ENCODE peak calls at places on chromosomes 11 and 22, in six cellular contexts. One of them, this sample, is unnamed.

GRCh38 chr11:35623708-35624168 is 5.5 kb downstream of the FJX1 start:
- DNase-seq in fibroblast of lung: peak; percentile 81
- DNase-seq in psoas muscle: no peak
- DNase-seq in transverse colon: no peak
- DNase-seq in Caco-2: no peak
- DNase-seq in cardiac muscle cell: peak; percentile 36
- DNase-seq in this sample: no peak

GRCh38 chr11:20056109-20057054 is 103.9 kb downstream of the DBX1 start:
- DNase-seq in fibroblast of lung: no peak
- DNase-seq in psoas muscle: peak; percentile 30
- DNase-seq in transverse colon: peak; percentile 27
- DNase-seq in Caco-2: no peak
- DNase-seq in cardiac muscle cell: no peak
- DNase-seq in this sample: no peak

GRCh38 chr11:128555606-128556005 is 31.8 kb downstream of the ETS1 start:
- DNase-seq in fibroblast of lung: peak; percentile 28
- DNase-seq in psoas muscle: no peak
- DNase-seq in transverse colon: no peak
- DNase-seq in Caco-2: no peak
- DNase-seq in cardiac muscle cell: peak; percentile 21
- DNase-seq in this sample: no peak

GRCh38 chr11:118435233-118435892 is 929 bp upstream of the KMT2A start:
- DNase-seq in fibroblast of lung: peak; percentile 37
- DNase-seq in psoas muscle: peak; percentile 39
- DNase-seq in transverse colon: peak; percentile 67
- DNase-seq in Caco-2: peak; percentile 88
- DNase-seq in cardiac muscle cell: peak; percentile 89
- DNase-seq in this sample: peak; percentile 64

GRCh38 chr11:102592634-102593581 is 32.2 kb downstream of the MMP20 start:
- DNase-seq in fibroblast of lung: peak; percentile 33
- DNase-seq in psoas muscle: no peak
- DNase-seq in transverse colon: no peak
- DNase-seq in Caco-2: no peak
- DNase-seq in cardiac muscle cell: peak; percentile 21
- DNase-seq in this sample: no peak

GRCh38 chr11:73213196-73214143 is 4.6 kb upstream of the P2RY2 start:
- DNase-seq in fibroblast of lung: no peak
- DNase-seq in psoas muscle: no peak
- DNase-seq in transverse colon: no peak
- DNase-seq in Caco-2: no peak
- DNase-seq in cardiac muscle cell: no peak
- DNase-seq in this sample: no peak

GRCh38 chr22:33400891-33401290 is 342.7 kb upstream of the SYN3 start:
- DNase-seq in fibroblast of lung: no peak
- DNase-seq in psoas muscle: no peak
- DNase-seq in transverse colon: no peak
- DNase-seq in Caco-2: no peak
- DNase-seq in cardiac muscle cell: no peak
- DNase-seq in this sample: no peak

GRCh38 chr11:76835928-76836612 is 24.6 kb upstream of the ACER3 start:
- DNase-seq in fibroblast of lung: peak; percentile 91
- DNase-seq in psoas muscle: peak; percentile 24
- DNase-seq in transverse colon: peak; percentile 77
- DNase-seq in Caco-2: no peak
- DNase-seq in cardiac muscle cell: no peak
- DNase-seq in this sample: no peak

GRCh38 chr22:21703684-21704316 is 31.8 kb downstream of the YPEL1 start:
- DNase-seq in fibroblast of lung: no peak
- DNase-seq in psoas muscle: no peak
- DNase-seq in transverse colon: no peak
- DNase-seq in Caco-2: no peak
- DNase-seq in cardiac muscle cell: no peak
- DNase-seq in this sample: no peak

GRCh38 chr11:103862049-103862826 is 174.2 kb upstream of the DDI1 start:
- DNase-seq in fibroblast of lung: no peak
- DNase-seq in psoas muscle: no peak
- DNase-seq in transverse colon: no peak
- DNase-seq in Caco-2: no peak
- DNase-seq in cardiac muscle cell: no peak
- DNase-seq in this sample: no peak

GRCh38 chr11:70951139-70951804 is 301.1 kb downstream of the SHANK2 start:
- DNase-seq in fibroblast of lung: no peak
- DNase-seq in psoas muscle: no peak
- DNase-seq in transverse colon: no peak
- DNase-seq in Caco-2: no peak
- DNase-seq in cardiac muscle cell: no peak
- DNase-seq in this sample: no peak

GRCh38 chr11:40133526-40133925 is 1325.9 kb downstream of the LRRC4C start:
- DNase-seq in fibroblast of lung: no peak
- DNase-seq in psoas muscle: no peak
- DNase-seq in transverse colon: no peak
- DNase-seq in Caco-2: no peak
- DNase-seq in cardiac muscle cell: no peak
- DNase-seq in this sample: no peak

GRCh38 chr11:9253086-9253485 is 12.1 kb downstream of the DENND5A start:
- DNase-seq in fibroblast of lung: no peak
- DNase-seq in psoas muscle: no peak
- DNase-seq in transverse colon: no peak
- DNase-seq in Caco-2: no peak
- DNase-seq in cardiac muscle cell: no peak
- DNase-seq in this sample: no peak
- H3K4me3 ChIP-seq in fibroblast of lung: no peak overlapping the region
- H3K4me3 ChIP-seq in psoas muscle: no peak overlapping the region
- H3K4me3 ChIP-seq in transverse colon: no peak overlapping the region
- H3K4me3 ChIP-seq in Caco-2: no peak overlapping the region
- H3K4me3 ChIP-seq in cardiac muscle cell: no peak overlapping the region
- H3K4me3 ChIP-seq in this sample: no peak overlapping the region

DNA sequence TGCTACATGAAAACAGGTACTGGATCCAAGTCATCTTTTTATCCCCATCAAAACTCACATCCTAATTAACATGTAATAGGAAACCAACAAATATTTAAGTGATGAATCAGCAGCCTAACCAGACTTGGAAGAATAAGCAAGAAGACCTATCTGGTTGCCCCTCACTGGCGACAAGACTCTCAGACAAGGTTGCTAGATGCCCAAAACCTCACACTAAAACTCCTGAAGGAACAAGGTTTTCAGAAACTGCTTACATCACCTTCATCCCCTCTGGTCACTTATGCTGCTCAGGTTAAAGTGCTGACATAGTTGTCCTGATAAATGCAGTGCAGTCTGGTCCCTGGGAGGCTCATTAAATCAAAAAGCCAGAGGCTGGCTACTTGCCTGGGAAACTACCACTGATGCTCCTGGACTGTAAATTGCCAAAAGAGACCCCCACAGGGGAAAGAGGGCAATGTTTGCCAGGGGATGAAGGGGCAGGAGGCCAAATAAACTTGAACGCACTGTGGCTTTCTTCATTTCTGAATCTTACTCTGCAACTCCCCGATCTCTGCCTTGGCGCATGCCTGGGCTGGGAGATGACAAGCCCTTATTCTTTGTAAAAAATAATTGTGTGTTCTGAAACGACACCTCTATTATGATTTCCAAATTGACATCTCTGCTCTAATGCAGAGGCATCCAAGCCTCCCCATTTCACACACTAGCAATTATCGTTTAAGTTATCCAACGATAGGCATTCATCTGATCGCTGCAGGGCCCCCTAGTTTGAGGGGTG is 72.7 kb downstream of the AMBRA1 start:
- DNase-seq in fibroblast of lung: peak; percentile 61
- DNase-seq in psoas muscle: no peak
- DNase-seq in transverse colon: no peak
- DNase-seq in Caco-2: no peak
- DNase-seq in cardiac muscle cell: no peak
- DNase-seq in this sample: no peak
- H3K9me3 ChIP-seq in fibroblast of lung: no peaks in the 10 kb centered on the region
- H3K9me3 ChIP-seq in psoas muscle: no peaks in the 10 kb centered on the region
- H3K9me3 ChIP-seq in transverse colon: no peaks in the 10 kb centered on the region
- H3K9me3 ChIP-seq in Caco-2: no peaks in the 10 kb centered on the region
- H3K9me3 ChIP-seq in cardiac muscle cell: no peaks in the 10 kb centered on the region
- H3K9me3 ChIP-seq in this sample: no peaks in the 10 kb centered on the region

DNA sequence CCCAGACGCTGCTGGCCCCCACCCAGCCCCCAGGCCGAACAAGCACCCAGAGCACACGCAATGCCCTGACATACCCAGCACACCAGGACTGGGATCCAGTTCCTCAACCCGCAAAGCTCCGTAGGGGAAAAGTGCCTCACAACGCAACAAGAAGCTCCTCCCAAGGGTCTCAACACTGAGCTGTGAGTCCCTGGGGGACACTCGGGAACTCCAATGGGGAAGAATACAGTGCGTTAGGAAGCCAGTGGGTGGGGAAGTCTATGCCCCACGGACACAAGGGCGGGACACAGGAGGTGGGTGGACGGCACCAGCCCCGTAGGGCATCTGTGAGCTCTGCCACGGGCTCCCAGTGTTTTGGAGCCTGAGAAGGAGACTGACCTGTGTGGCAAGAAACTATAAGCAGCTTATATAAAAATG is 1.6 kb downstream of the DEAF1 start:
- DNase-seq in fibroblast of lung: peak; percentile 36
- DNase-seq in psoas muscle: no peak
- DNase-seq in transverse colon: no peak
- DNase-seq in Caco-2: no peak
- DNase-seq in cardiac muscle cell: no peak
- DNase-seq in this sample: no peak
- H3K4me1 ChIP-seq in fibroblast of lung: peaks cover 17% of the 10 kb centered on the region
- H3K4me1 ChIP-seq in psoas muscle: peaks cover 28% of the 10 kb centered on the region
- H3K4me1 ChIP-seq in transverse colon: peaks cover 52% of the 10 kb centered on the region
- H3K4me1 ChIP-seq in Caco-2: peaks cover 10% of the 10 kb centered on the region
- H3K4me1 ChIP-seq in cardiac muscle cell: peaks cover 10% of the 10 kb centered on the region
- H3K4me1 ChIP-seq in this sample: peaks cover 13% of the 10 kb centered on the region

GRCh38 chr22:50308597-50308935 is 1.1 kb upstream of the PLXNB2 start:
- DNase-seq in fibroblast of lung: peak; percentile 58
- DNase-seq in psoas muscle: peak; percentile 82
- DNase-seq in transverse colon: peak; percentile 78
- DNase-seq in Caco-2: no peak
- DNase-seq in cardiac muscle cell: no peak
- DNase-seq in this sample: no peak
- H3K4me3 ChIP-seq in fibroblast of lung: no peak overlapping the region
- H3K4me3 ChIP-seq in psoas muscle: no peak overlapping the region
- H3K4me3 ChIP-seq in transverse colon: no peak overlapping the region
- H3K4me3 ChIP-seq in Caco-2: no peak overlapping the region
- H3K4me3 ChIP-seq in cardiac muscle cell: no peak overlapping the region
- H3K4me3 ChIP-seq in this sample: no peak overlapping the region

GRCh38 chr11:81970886-81971285 is 762.8 kb downstream of the FAM181B start:
- DNase-seq in fibroblast of lung: no peak
- DNase-seq in psoas muscle: no peak
- DNase-seq in transverse colon: no peak
- DNase-seq in Caco-2: no peak
- DNase-seq in cardiac muscle cell: no peak
- DNase-seq in this sample: no peak

GRCh38 chr11:81963018-81963417 is 770.6 kb downstream of the FAM181B start:
- DNase-seq in fibroblast of lung: peak; percentile 11
- DNase-seq in psoas muscle: no peak
- DNase-seq in transverse colon: no peak
- DNase-seq in Caco-2: no peak
- DNase-seq in cardiac muscle cell: no peak
- DNase-seq in this sample: peak; percentile 10

GRCh38 chr11:81966340-81966739 is 767.3 kb downstream of the FAM181B start:
- DNase-seq in fibroblast of lung: no peak
- DNase-seq in psoas muscle: no peak
- DNase-seq in transverse colon: no peak
- DNase-seq in Caco-2: no peak
- DNase-seq in cardiac muscle cell: no peak
- DNase-seq in this sample: no peak

DNA sequence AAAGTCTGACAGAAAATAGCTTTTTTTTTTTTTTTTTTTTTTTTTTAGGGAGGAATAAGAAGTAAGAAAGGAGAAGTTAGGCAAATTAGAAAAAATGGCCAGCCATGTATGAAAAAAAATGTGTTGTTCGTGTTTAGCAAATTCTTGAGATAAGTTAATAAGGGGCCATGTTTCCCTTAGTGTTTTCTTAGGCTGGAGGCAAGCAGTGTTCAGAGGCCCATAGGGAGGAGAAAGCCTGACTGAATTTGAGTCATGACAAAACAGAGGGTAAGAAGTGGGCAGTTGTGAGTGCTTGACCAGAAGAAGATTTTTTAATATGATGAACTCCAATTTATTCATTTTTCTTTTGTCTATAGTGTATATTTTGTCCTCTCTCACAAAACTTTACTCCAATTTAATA is 766.4 kb downstream of the FAM181B start:
- DNase-seq in fibroblast of lung: no peak
- DNase-seq in psoas muscle: no peak
- DNase-seq in transverse colon: no peak
- DNase-seq in Caco-2: no peak
- DNase-seq in cardiac muscle cell: no peak
- DNase-seq in this sample: no peak
- H3K9me3 ChIP-seq in fibroblast of lung: no peaks in the 10 kb centered on the region
- H3K9me3 ChIP-seq in psoas muscle: no peaks in the 10 kb centered on the region
- H3K9me3 ChIP-seq in transverse colon: no peaks in the 10 kb centered on the region
- H3K9me3 ChIP-seq in Caco-2: no peaks in the 10 kb centered on the region
- H3K9me3 ChIP-seq in cardiac muscle cell: no peaks in the 10 kb centered on the region
- H3K9me3 ChIP-seq in this sample: no peaks in the 10 kb centered on the region

GRCh38 chr22:37932401-37932800 is 21.0 kb downstream of the C22orf23 start:
- DNase-seq in fibroblast of lung: no peak
- DNase-seq in psoas muscle: no peak
- DNase-seq in transverse colon: no peak
- DNase-seq in Caco-2: no peak
- DNase-seq in cardiac muscle cell: no peak
- DNase-seq in this sample: no peak
- H3K4me1 ChIP-seq in fibroblast of lung: peaks cover 24% of the 10 kb centered on the region
- H3K4me1 ChIP-seq in psoas muscle: peaks cover 11% of the 10 kb centered on the region
- H3K4me1 ChIP-seq in transverse colon: peaks cover 17% of the 10 kb centered on the region
- H3K4me1 ChIP-seq in Caco-2: no peaks in the 10 kb centered on the region
- H3K4me1 ChIP-seq in cardiac muscle cell: peaks cover 5% of the 10 kb centered on the region
- H3K4me1 ChIP-seq in this sample: no peaks in the 10 kb centered on the region

DNA sequence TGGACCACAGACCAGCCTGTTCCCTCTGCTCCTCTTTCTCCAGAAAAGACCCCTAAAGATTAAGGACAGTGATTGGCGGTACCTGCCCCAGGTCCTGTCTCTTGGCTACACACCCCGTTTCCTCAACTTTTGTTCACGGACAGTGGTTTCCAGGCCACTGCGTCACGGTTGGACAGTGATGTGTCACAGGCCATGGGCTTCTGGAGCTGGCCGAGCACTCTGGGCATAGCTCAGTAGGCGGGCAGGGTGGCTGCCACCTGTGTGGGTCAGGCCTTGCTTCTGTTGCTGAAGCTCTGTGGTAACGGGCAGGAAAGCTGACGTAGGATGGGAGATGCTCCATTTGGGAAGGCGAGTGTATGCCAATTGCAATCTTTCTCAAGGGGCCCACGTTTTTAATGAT is 13.6 kb downstream of the TUB start:
- DNase-seq in fibroblast of lung: no peak
- DNase-seq in psoas muscle: no peak
- DNase-seq in transverse colon: no peak
- DNase-seq in Caco-2: no peak
- DNase-seq in cardiac muscle cell: no peak
- DNase-seq in this sample: no peak
- H3K4me3 ChIP-seq in fibroblast of lung: no peak overlapping the region
- H3K4me3 ChIP-seq in psoas muscle: no peak overlapping the region
- H3K4me3 ChIP-seq in transverse colon: no peak overlapping the region
- H3K4me3 ChIP-seq in Caco-2: no peak overlapping the region
- H3K4me3 ChIP-seq in cardiac muscle cell: no peak overlapping the region
- H3K4me3 ChIP-seq in this sample: no peak overlapping the region

GRCh38 chr22:47630741-47631534 is 868.5 kb downstream of the TBC1D22A start:
- DNase-seq in fibroblast of lung: no peak
- DNase-seq in psoas muscle: no peak
- DNase-seq in transverse colon: no peak
- DNase-seq in Caco-2: no peak
- DNase-seq in cardiac muscle cell: no peak
- DNase-seq in this sample: no peak
- H3K9me3 ChIP-seq in fibroblast of lung: no peaks in the 10 kb centered on the region
- H3K9me3 ChIP-seq in psoas muscle: no peaks in the 10 kb centered on the region
- H3K9me3 ChIP-seq in transverse colon: no peaks in the 10 kb centered on the region
- H3K9me3 ChIP-seq in Caco-2: no peaks in the 10 kb centered on the region
- H3K9me3 ChIP-seq in cardiac muscle cell: peaks cover 4% of the 10 kb centered on the region
- H3K9me3 ChIP-seq in this sample: no peaks in the 10 kb centered on the region

This sample was measured in naive thymus-derived CD4-positive, alpha-beta T cell.